ENCODE peak calls at places on chromosome 22, in seven cellular contexts. U is OCI-LY7, X is HCT116, W is hepatocyte, C is SK-N-SH, E is neural progenitor cell, K is PC-3. F is an unnamed sample. For H3K9me3, the result is how much of the 10 kb centered on the place peaks cover.

GRCh38 chr22:49036513-49036912 is 791.2 kb downstream of the BRD1 start:
- DNase-seq in U (no peak), X (no peak), W (no peak), C (no peak), E (no peak), K (no peak), F (no peak)

GRCh38 chr22:32887293-32887692 is 85.8 kb downstream of the TIMP3 start:
- DNase-seq in U (no peak), X (no peak), W (no peak), C (no peak), E (no peak), K (no peak), F (no peak)

GRCh38 chr22:26547426-26547825 is 35.2 kb upstream of the TFIP11 start:
- DNase-seq in U (no peak), X (no peak), W (no peak), C (no peak), E (no peak), K (no peak), F (peak)

GRCh38 chr22:20972014-20972797 is 5.2 kb downstream of the AIFM3 start:
- DNase-seq in U (no peak), X (no peak), W (no peak), C (no peak), E (no peak), K (peak), F (no peak)

GRCh38 chr22:19061471-19062138 is 60.6 kb downstream of the DGCR2 start:
- DNase-seq in U (no peak), X (no peak), W (no peak), C (no peak), E (no peak), K (no peak), F (no peak)

GRCh38 chr22:17552737-17553136 is 10.6 kb upstream of the SLC25A18 start:
- DNase-seq in U (no peak), X (no peak), W (no peak), C (no peak), E (no peak), K (no peak), F (no peak)

GRCh38 chr22:48753752-48754517 is 1073.7 kb downstream of the BRD1 start:
- DNase-seq in U (no peak), X (no peak), W (no peak), C (no peak), E (no peak), K (no peak), F (no peak)

GRCh38 chr22:22195265-22196017 is 49.1 kb upstream of the VPREB1 start:
- DNase-seq in U (peak), X (peak), W (peak), C (peak), E (peak), K (peak), F (peak)

GRCh38 chr22:49728566-49729271 is 99.0 kb downstream of the BRD1 start:
- DNase-seq in U (no peak), X (no peak), W (no peak), C (peak), E (no peak), K (no peak), F (no peak)

GRCh38 chr22:24485170-24485569 is 10.0 kb upstream of the UPB1 start:
- DNase-seq in U (no peak), X (no peak), W (no peak), C (no peak), E (no peak), K (no peak), F (no peak)

GRCh38 chr22:24233235-24233634 is 11.6 kb downstream of the GGT5 start:
- DNase-seq in U (no peak), X (no peak), W (no peak), C (no peak), E (no peak), K (no peak), F (no peak)

GRCh38 chr22:48181168-48181955 is 1418.9 kb downstream of the TBC1D22A start:
- DNase-seq in U (no peak), X (no peak), W (no peak), C (no peak), E (no peak), K (no peak), F (no peak)

GRCh38 chr22:29457730-29458129 is 19.3 kb downstream of the RFPL1 start:
- DNase-seq in U (peak), X (peak), W (peak), C (peak), E (peak), K (peak), F (peak)

GRCh38 chr22:36236338-36237319 is 2.7 kb downstream of the APOL2 start:
- DNase-seq in U (no peak), X (no peak), W (no peak), C (no peak), E (peak), K (no peak), F (no peak)

GRCh38 chr22:30308518-30309230 is 18.1 kb downstream of the TBC1D10A start:
- DNase-seq in U (peak), X (no peak), W (no peak), C (no peak), E (no peak), K (no peak), F (peak)

GRCh38 chr22:20239951-20240773 is 28.0 kb downstream of the RTN4R start:
- DNase-seq in U (no peak), X (no peak), W (peak), C (peak), E (peak), K (no peak), F (no peak)

GRCh38 chr22:49768511-49768910 is 59.2 kb downstream of the BRD1 start:
- DNase-seq in U (no peak), X (no peak), W (no peak), C (no peak), E (no peak), K (no peak), F (no peak)

GRCh38 chr22:36619797-36620390 is 83.7 kb downstream of the CACNG2 start:
- DNase-seq in U (no peak), X (no peak), W (no peak), C (no peak), E (no peak), K (peak), F (no peak)

GRCh38 chr22:24285245-24285644 is 14.6 kb downstream of the SPECC1L start:
- DNase-seq in U (no peak), X (peak), W (no peak), C (no peak), E (no peak), K (no peak), F (no peak)

GRCh38 chr22:37259540-37260029 is 15.5 kb upstream of the RAC2 start:
- DNase-seq in U (peak), X (peak), W (peak), C (peak), E (peak), K (peak), F (no peak)

GRCh38 chr22:30435674-30436126 is 10.1 kb downstream of the MTFP1 start:
- DNase-seq in U (peak), X (peak), W (no peak), C (no peak), E (no peak), K (no peak), F (peak)

GRCh38 chr22:39524089-39524752 is 3.9 kb downstream of the ATF4 start:
- DNase-seq in U (peak), X (no peak), W (no peak), C (no peak), E (no peak), K (no peak), F (no peak)

GRCh38 chr22:48799227-48799970 is 1028.3 kb downstream of the BRD1 start:
- DNase-seq in U (no peak), X (no peak), W (no peak), C (no peak), E (no peak), K (no peak), F (no peak)

GRCh38 chr22:39820266-39820665 is 73.3 kb downstream of the ENTHD1 start:
- DNase-seq in U (no peak), X (peak), W (no peak), C (no peak), E (no peak), K (peak), F (no peak)

GRCh38 chr22:49084203-49084602 is 743.5 kb downstream of the BRD1 start:
- DNase-seq in U (no peak), X (peak), W (no peak), C (no peak), E (no peak), K (peak), F (no peak)

GRCh38 chr22:47920380-47920959 is 1158.0 kb downstream of the TBC1D22A start:
- DNase-seq in U (no peak), X (no peak), W (no peak), C (no peak), E (no peak), K (no peak), F (no peak)

GRCh38 chr22:23696326-23696851 is 5.6 kb downstream of the RGL4 start:
- DNase-seq in U (peak), X (no peak), W (no peak), C (no peak), E (no peak), K (no peak), F (no peak)

GRCh38 chr22:38284042-38284402 is 11.2 kb upstream of the TMEM184B start:
- DNase-seq in U (no peak), X (no peak), W (peak), C (no peak), E (no peak), K (no peak), F (no peak)

GRCh38 chr22:38290347-38290746 is 17.5 kb upstream of the TMEM184B start:
- DNase-seq in U (peak), X (no peak), W (peak), C (no peak), E (no peak), K (no peak), F (no peak)

GRCh38 chr22:38289583-38290082 is 16.8 kb upstream of the TMEM184B start:
- DNase-seq in U (no peak), X (no peak), W (no peak), C (no peak), E (no peak), K (no peak), F (no peak)

GRCh38 chr22:38285015-38285414 is 12.2 kb upstream of the TMEM184B start:
- DNase-seq in U (no peak), X (no peak), W (no peak), C (no peak), E (no peak), K (no peak), F (no peak)

DNA sequence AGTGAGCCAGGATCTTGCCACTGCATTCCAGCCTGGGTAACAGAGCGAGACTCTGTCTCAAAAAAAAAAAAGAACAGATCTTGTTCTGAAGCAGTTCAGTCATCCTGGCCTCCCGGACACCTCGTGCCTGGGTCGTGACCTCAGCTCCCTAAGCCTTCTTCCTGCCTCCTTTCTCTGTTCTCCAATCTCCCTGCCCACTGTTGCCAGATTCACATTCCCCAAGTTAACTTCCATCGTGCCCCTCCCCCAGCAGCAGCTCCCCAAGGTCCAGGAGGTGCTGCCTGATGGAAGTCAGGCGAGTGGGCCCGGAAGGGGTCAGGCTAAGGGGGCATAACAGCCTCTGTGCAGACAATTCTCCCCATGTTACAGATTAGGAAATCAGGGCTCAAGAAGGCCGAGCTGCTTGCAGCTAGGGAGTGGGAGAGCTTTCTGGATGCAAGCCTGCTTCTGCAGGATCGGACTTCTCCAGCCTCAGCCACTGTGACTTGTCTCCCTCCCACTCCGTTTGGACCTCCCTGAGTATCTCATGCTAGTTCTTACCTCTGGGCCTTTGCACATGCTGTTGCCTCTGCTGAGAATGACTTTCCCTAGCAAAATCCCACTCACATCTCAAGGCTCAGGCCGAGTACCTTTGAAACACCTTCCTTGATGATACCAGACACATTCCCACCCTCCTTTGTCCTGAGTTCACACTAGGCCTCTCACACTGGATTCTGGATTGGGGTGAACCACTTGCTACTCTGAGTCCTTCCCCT is 14.3 kb upstream of the TMEM184B start:
- DNase-seq in U (no peak), X (no peak), W (no peak), C (no peak), E (peak), K (no peak), F (no peak)
- H3K9me3 ChIP-seq in U (under half), X (under half), W (under half), C (under half), E (under half), K (under half), F (under half)

GRCh38 chr22:28230682-28231081 is 311.6 kb upstream of the PITPNB start:
- DNase-seq in U (no peak), X (no peak), W (no peak), C (no peak), E (no peak), K (no peak), F (no peak)
- TF ChIP-seq EZH2phosphoT487 in U (no peak), X (no peak), W (no peak), C (no peak), E (no peak), K (no peak), F (no peak)

DNA sequence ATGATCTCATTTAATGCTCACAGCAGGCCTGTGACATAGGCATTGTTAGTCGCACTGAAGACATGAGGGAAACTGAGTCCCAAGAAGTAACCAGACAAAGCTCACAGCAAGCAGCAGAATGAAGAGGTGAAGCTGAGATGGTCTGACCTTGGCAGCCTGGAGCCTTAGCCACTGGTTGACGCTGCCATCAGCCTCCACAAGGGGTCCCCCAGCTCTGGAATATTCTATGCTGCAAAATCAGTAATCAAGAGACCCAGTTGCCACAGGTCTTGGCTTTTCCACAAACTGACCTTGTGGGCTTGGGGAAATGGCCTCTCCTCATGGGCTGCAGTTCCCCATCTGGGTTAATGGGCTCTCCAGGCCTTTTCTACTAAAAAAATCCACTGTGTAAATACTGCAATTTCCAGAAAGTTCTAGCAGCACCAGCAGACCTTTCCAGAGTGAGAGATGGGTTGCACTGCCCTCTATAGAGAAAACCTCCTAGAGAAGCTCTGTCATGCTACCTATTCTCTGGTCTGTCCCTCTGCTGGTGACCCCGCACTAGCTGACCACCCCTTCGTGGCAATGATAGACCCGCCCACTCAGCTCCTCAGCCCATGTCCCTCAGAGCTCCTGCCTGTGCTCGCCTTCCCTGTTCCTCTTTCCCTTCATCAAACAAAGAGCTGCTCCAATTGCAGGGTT is 22.6 kb upstream of the ISX start:
- DNase-seq in U (peak), X (no peak), W (no peak), C (no peak), E (no peak), K (peak), F (peak)
- TF ChIP-seq CTCF in U (peak), X (peak), W (no peak), C (peak), E (peak), K (peak), F (peak)

GRCh38 chr22:43113516-43114251 is 3.1 kb downstream of the BIK start:
- DNase-seq in U (peak), X (no peak), W (no peak), C (no peak), E (no peak), K (peak), F (no peak)
- H3K9me3 ChIP-seq in U (under half), X (under half), W (under half), C (under half), E (under half), K (under half), F (under half)

GRCh38 chr22:43826142-43827093 is 14.3 kb upstream of the EFCAB6 start:
- DNase-seq in U (no peak), X (no peak), W (peak), C (no peak), E (no peak), K (peak), F (peak)
- TF ChIP-seq EZH2phosphoT487 in U (no peak), X (no peak), W (no peak), C (no peak), E (no peak), K (no peak), F (no peak)

GRCh38 chr22:46662226-46662625 is 42.0 kb downstream of the GRAMD4 start:
- DNase-seq in U (no peak), X (no peak), W (no peak), C (no peak), E (no peak), K (no peak), F (no peak)

GRCh38 chr22:46659059-46659790 is 39.0 kb downstream of the GRAMD4 start:
- DNase-seq in U (no peak), X (no peak), W (no peak), C (no peak), E (no peak), K (no peak), F (no peak)

GRCh38 chr22:46659791-46660186 is 39.6 kb downstream of the GRAMD4 start:
- DNase-seq in U (no peak), X (no peak), W (no peak), C (no peak), E (no peak), K (no peak), F (no peak)

GRCh38 chr22:46661221-46661851 is 41.1 kb downstream of the GRAMD4 start:
- DNase-seq in U (no peak), X (peak), W (no peak), C (peak), E (no peak), K (peak), F (no peak)

GRCh38 chr22:46660604-46661201 is 40.5 kb downstream of the GRAMD4 start:
- DNase-seq in U (no peak), X (no peak), W (no peak), C (peak), E (no peak), K (no peak), F (no peak)
- TF ChIP-seq CTCF in U (no peak), X (no peak), W (no peak), C (no peak), E (peak), K (no peak), F (no peak)

GRCh38 chr22:10778296-10778814 is 4749.6 kb upstream of the OR11H1 start:
- DNase-seq in U (no peak), X (no peak), W (no peak), C (no peak), E (no peak), K (no peak), F (no peak)
- H3K9me3 ChIP-seq in U (under half), X (half or more), W (under half), C (under half), E (under half), K (under half), F (under half)

F was measured in MM.1S.